ENCODE peak calls at places on chromosomes 5 and 9, in nine cellular contexts. Y, J, D, E, S, B, C, F and M are unnamed samples.
A peak's percentile ranks its signal among the peaks of the same experiment; 100 is the strongest.

GRCh38 chr5:64680289-64680688 is 10.0 kb upstream of the SHISAL2B start:
- DNase-seq in Y (no peak), J (peak; percentile 50), D (no peak), E (no peak), S (peak; percentile 44), B (peak; percentile 14), C (peak; percentile 39), F (no peak), M (no peak)

GRCh38 chr9:4657426-4658159 is 4.5 kb upstream of the PLPP6 start:
- DNase-seq in Y (no peak), J (peak; percentile 51), D (no peak), E (no peak), S (no peak), B (no peak), C (no peak), F (no peak), M (no peak)

GRCh38 chr9:32906213-32906612 is 95.2 kb downstream of the APTX start:
- DNase-seq in Y (peak; percentile 21), J (no peak), D (no peak), E (no peak), S (no peak), B (no peak), C (no peak), F (no peak), M (no peak)

GRCh38 chr5:179766021-179766725 is 27.6 kb upstream of the LTC4S start:
- DNase-seq in Y (no peak), J (no peak), D (no peak), E (peak; percentile 70), S (no peak), B (peak; percentile 69), C (no peak), F (no peak), M (peak; percentile 69)

GRCh38 chr5:156438076-156438475 is 111.1 kb downstream of the SGCD start:
- DNase-seq in Y (no peak), J (no peak), D (no peak), E (no peak), S (no peak), B (no peak), C (no peak), F (no peak), M (no peak)

GRCh38 chr9:70747335-70747734 is 332.9 kb upstream of the KLF9 start:
- DNase-seq in Y (no peak), J (no peak), D (no peak), E (peak; percentile 69), S (peak; percentile 5), B (peak; percentile 11), C (no peak), F (peak; percentile 45), M (no peak)

GRCh38 chr5:10703676-10704075 is 57.4 kb downstream of the DAP start:
- DNase-seq in Y (no peak), J (no peak), D (no peak), E (no peak), S (no peak), B (no peak), C (no peak), F (no peak), M (no peak)

GRCh38 chr5:5688194-5688924 is 265.9 kb downstream of the ICE1 start:
- DNase-seq in Y (no peak), J (no peak), D (no peak), E (no peak), S (no peak), B (no peak), C (no peak), F (no peak), M (no peak)

GRCh38 chr9:112348257-112348992 is 15.0 kb upstream of the PTBP3 start:
- DNase-seq in Y (no peak), J (peak; percentile 81), D (peak; percentile 86), E (peak; percentile 82), S (peak; percentile 65), B (peak; percentile 65), C (peak; percentile 47), F (no peak), M (peak; percentile 83)

GRCh38 chr5:157371655-157372471 is 88.2 kb upstream of the NIPAL4 start:
- DNase-seq in Y (no peak), J (no peak), D (no peak), E (peak; percentile 17), S (peak; percentile 72), B (peak; percentile 39), C (no peak), F (peak; percentile 12), M (no peak)

GRCh38 chr5:129899454-129899853 is 4.8 kb upstream of the CHSY3 start:
- DNase-seq in Y (no peak), J (no peak), D (no peak), E (peak; percentile 71), S (peak; percentile 42), B (no peak), C (no peak), F (no peak), M (peak; percentile 62)

GRCh38 chr5:126065061-126065460 is 358.1 kb upstream of the GRAMD2B start:
- DNase-seq in Y (no peak), J (no peak), D (no peak), E (no peak), S (no peak), B (no peak), C (no peak), F (no peak), M (no peak)

GRCh38 chr5:126067404-126067803 is 355.8 kb upstream of the GRAMD2B start:
- DNase-seq in Y (no peak), J (no peak), D (no peak), E (no peak), S (no peak), B (no peak), C (no peak), F (no peak), M (no peak)

GRCh38 chr5:126066795-126067321 is 356.4 kb upstream of the GRAMD2B start:
- DNase-seq in Y (no peak), J (no peak), D (no peak), E (no peak), S (no peak), B (no peak), C (no peak), F (no peak), M (no peak)

GRCh38 chr5:126070481-126070880 is 352.7 kb upstream of the GRAMD2B start:
- DNase-seq in Y (no peak), J (no peak), D (no peak), E (no peak), S (no peak), B (peak; percentile 43), C (no peak), F (no peak), M (no peak)

DNA sequence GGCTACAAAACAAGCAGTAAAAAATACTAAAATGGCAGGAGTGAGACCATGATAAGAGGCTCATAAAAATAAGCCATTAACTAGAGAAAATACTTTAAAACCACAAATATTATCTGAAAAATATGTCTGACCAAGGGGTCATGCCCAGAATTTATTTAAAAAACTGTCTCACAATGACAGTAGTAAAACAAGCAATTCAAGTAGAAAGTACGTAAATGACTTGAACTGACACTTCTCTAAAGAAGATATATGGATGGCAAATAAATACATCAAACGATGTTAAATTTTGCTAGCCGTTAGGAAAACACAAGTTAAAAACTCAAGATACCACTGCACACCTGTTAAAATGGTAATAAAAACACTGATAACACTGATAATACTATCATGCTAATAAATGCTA is 353.9 kb upstream of the GRAMD2B start:
- DNase-seq in Y (no peak), J (no peak), D (no peak), E (no peak), S (no peak), B (no peak), C (no peak), F (no peak), M (no peak)
- H3K36me3 ChIP-seq in Y (no peaks in the 10 kb centered on the region), J (no peaks in the 10 kb centered on the region), D (no peaks in the 10 kb centered on the region), E (no peaks in the 10 kb centered on the region), S (no peaks in the 10 kb centered on the region), B (no peaks in the 10 kb centered on the region), C (no peaks in the 10 kb centered on the region), F (no peaks in the 10 kb centered on the region), M (no peaks in the 10 kb centered on the region)

DNA sequence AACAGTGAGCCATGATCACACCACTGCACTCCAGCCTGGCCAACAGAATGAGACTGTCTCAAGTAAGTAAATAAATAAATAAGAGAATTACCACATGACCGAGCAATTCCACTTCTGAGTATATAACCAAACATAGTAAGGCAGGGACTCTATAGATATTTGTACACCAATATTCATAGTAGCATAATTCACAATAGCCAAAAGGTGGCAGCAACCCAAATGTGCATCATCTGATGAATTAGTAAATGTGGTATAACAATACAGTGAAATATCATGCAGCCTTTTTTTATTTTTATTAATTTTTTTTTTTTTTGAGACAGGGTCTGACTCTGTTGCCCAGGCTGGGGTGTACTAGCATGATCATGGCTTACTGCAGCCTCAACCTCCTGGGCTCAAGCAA is 33.1 kb downstream of the ALDH7A1 start:
- DNase-seq in Y (no peak), J (no peak), D (no peak), E (peak; percentile 7), S (no peak), B (no peak), C (no peak), F (no peak), M (no peak)
- H3K36me3 ChIP-seq in Y (no peaks in the 10 kb centered on the region), J (no peaks in the 10 kb centered on the region), D (no peaks in the 10 kb centered on the region), E (peaks cover 68% of the 10 kb centered on the region), S (peaks cover 14% of the 10 kb centered on the region), B (peaks cover 3% of the 10 kb centered on the region), C (no peaks in the 10 kb centered on the region), F (no peaks in the 10 kb centered on the region), M (no peaks in the 10 kb centered on the region)

DNA sequence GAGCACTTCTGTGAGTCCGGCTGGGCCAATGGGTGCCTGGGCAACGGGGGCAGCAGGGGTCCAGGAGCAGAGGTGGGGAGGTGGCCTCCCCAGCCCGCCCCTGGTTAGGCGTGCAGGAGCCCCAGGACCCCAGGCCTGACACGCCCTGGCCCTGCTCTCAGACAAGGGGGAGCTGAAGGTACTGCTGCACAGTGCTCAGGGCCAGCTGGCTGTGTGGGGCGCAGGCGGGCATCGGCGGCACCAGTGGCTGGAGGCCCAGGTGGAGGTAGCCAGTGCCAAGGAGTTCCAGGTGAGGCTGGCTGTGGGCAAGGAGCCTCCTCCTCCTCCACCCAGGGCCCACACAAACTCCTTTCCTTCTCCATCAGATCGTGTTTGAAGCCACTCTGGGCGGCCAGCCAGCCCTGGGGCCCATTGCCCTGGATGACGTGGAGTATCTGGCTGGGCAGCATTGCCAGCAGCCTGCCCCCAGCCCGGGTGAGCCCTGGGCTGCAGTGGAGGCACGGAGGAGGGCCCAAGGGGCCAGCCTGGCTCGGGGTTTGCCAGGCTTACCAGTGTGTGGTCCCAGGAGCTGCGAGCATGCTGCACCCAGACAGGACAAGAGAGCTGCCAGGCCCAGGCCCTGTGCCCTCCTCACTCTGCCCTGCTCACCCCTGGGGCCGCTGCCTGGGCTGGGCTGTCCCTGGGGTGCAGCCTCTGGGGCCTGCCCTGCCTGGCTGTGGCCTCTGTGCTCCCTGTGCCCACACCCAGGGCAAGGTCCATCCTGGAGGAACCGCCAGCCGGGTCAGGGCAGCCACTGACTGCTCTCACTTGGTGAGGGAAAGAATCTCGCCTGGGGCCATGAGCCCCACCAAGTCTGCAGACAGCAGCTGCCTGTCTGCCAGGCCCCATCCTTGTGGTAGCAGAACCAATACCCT is 7.0 kb downstream of the MAMDC4 start:
- DNase-seq in Y (peak; percentile 13), J (no peak), D (no peak), E (peak; percentile 64), S (no peak), B (no peak), C (no peak), F (no peak), M (no peak)
- H3K36me3 ChIP-seq in Y (peaks cover 30% of the 10 kb centered on the region), J (peaks cover 1% of the 10 kb centered on the region), D (peaks cover 28% of the 10 kb centered on the region), E (peaks cover 38% of the 10 kb centered on the region), S (peaks cover 13% of the 10 kb centered on the region), B (peaks cover 35% of the 10 kb centered on the region), C (no peaks in the 10 kb centered on the region), F (peaks cover 27% of the 10 kb centered on the region), M (peaks cover 21% of the 10 kb centered on the region)

DNA sequence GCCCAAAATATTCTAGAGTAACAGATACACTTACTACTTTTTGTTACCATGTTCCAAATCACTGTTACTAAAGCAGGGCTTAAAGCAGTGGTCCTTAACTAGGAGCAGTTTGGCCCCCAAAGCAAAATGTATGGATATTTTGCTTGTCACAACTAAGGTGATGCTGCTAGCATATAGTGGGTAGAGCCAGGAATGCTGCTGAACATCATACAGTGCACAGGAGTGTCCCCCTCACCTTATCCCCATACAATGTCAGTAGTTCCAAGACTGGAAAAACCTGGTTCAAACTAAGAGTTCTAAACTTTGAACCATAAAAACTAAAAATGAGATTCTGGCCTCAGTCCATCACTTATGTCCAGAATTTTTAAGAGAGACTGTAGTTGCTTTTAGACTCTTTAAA is 28.1 kb downstream of the DIMT1 start:
- DNase-seq in Y (no peak), J (no peak), D (no peak), E (no peak), S (no peak), B (no peak), C (no peak), F (no peak), M (no peak)
- H3K36me3 ChIP-seq in Y (peaks cover 5% of the 10 kb centered on the region), J (no peaks in the 10 kb centered on the region), D (peaks cover 86% of the 10 kb centered on the region), E (peaks cover 68% of the 10 kb centered on the region), S (peaks cover 9% of the 10 kb centered on the region), B (peaks cover 36% of the 10 kb centered on the region), C (peaks cover 37% of the 10 kb centered on the region), F (peaks cover 3% of the 10 kb centered on the region), M (peaks cover 14% of the 10 kb centered on the region)